ENCODE peak calls at places on chromosomes 1 and 21, in nine cellular contexts. One of them, this sample, is unnamed.

GRCh38 chr1:15803380-15803779 is 4.1 kb downstream of the UQCRHL start:
- DNase-seq in mammary epithelial cell: no peak
- DNase-seq in WTC11: peak
- DNase-seq in GM23338: peak
- DNase-seq in BJ: no peak
- DNase-seq in AG04449: no peak
- DNase-seq in cardiac fibroblast: peak
- DNase-seq in fibroblast of mammary gland: peak
- DNase-seq in right atrium auricular region: no peak
- DNase-seq in this sample: peak

GRCh38 chr21:18384771-18385170 is 18.8 kb downstream of the TMPRSS15 start:
- DNase-seq in cardiac fibroblast: peak
- DNase-seq in mammary epithelial cell: peak
- DNase-seq in fibroblast of mammary gland: peak
- DNase-seq in BJ: no peak
- DNase-seq in GM23338: peak
- DNase-seq in AG04449: no peak
- DNase-seq in WTC11: no peak
- DNase-seq in right atrium auricular region: no peak
- DNase-seq in this sample: peak

GRCh38 chr1:67013573-67013972 is 40.4 kb downstream of the SLC35D1 start:
- DNase-seq in mammary epithelial cell: peak
- DNase-seq in cardiac fibroblast: peak
- DNase-seq in GM23338: no peak
- DNase-seq in BJ: no peak
- DNase-seq in fibroblast of mammary gland: peak
- DNase-seq in AG04449: no peak
- DNase-seq in right atrium auricular region: no peak
- DNase-seq in WTC11: no peak
- DNase-seq in this sample: peak

GRCh38 chr21:38434913-38435533 is 63.3 kb downstream of the ERG start:
- DNase-seq in WTC11: no peak
- DNase-seq in cardiac fibroblast: peak
- DNase-seq in AG04449: no peak
- DNase-seq in BJ: no peak
- DNase-seq in fibroblast of mammary gland: peak
- DNase-seq in right atrium auricular region: peak
- DNase-seq in GM23338: no peak
- DNase-seq in mammary epithelial cell: peak
- DNase-seq in this sample: peak

GRCh38 chr1:160789051-160789701 is 6.8 kb upstream of the LY9 start:
- DNase-seq in BJ: no peak
- DNase-seq in mammary epithelial cell: no peak
- DNase-seq in cardiac fibroblast: no peak
- DNase-seq in right atrium auricular region: no peak
- DNase-seq in AG04449: no peak
- DNase-seq in fibroblast of mammary gland: no peak
- DNase-seq in WTC11: no peak
- DNase-seq in GM23338: no peak
- DNase-seq in this sample: no peak

GRCh38 chr1:50270926-50271325 is 152.3 kb downstream of the DMRTA2 start:
- DNase-seq in cardiac fibroblast: no peak
- DNase-seq in right atrium auricular region: no peak
- DNase-seq in AG04449: no peak
- DNase-seq in GM23338: no peak
- DNase-seq in BJ: no peak
- DNase-seq in WTC11: no peak
- DNase-seq in mammary epithelial cell: no peak
- DNase-seq in fibroblast of mammary gland: no peak
- DNase-seq in this sample: no peak

GRCh38 chr1:30111431-30111830 is 612.0 kb downstream of the MATN1 start:
- DNase-seq in cardiac fibroblast: peak
- DNase-seq in BJ: no peak
- DNase-seq in WTC11: peak
- DNase-seq in mammary epithelial cell: peak
- DNase-seq in GM23338: peak
- DNase-seq in AG04449: no peak
- DNase-seq in fibroblast of mammary gland: peak
- DNase-seq in right atrium auricular region: no peak
- DNase-seq in this sample: peak

GRCh38 chr1:93591833-93592635 is 89.6 kb downstream of the BCAR3 start:
- DNase-seq in mammary epithelial cell: no peak
- DNase-seq in fibroblast of mammary gland: no peak
- DNase-seq in AG04449: no peak
- DNase-seq in cardiac fibroblast: no peak
- DNase-seq in GM23338: no peak
- DNase-seq in WTC11: peak
- DNase-seq in BJ: no peak
- DNase-seq in right atrium auricular region: no peak
- DNase-seq in this sample: peak

DNA sequence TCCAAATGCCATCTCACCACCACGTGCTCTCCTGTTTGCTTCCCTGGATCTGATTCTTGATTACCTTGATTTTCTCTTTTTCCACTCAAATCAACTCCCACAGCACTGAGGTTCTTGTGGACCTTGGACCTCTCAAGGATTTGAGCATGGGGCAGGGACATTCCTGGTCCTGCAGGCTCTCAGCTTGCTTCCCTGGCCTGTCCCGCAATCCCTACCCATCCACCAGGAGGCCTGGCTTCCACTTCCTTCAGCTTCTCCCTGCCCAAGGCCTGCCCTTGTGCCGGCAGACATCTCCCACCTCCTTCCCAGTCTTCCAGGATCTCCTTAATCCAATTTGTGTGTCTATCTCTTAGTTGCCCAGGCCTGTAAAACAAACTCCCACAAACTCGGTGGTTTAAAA is 21.6 kb downstream of the PLA2G2A start:
- DNase-seq in mammary epithelial cell: no peak
- DNase-seq in right atrium auricular region: no peak
- DNase-seq in BJ: no peak
- DNase-seq in fibroblast of mammary gland: no peak
- DNase-seq in WTC11: peak
- DNase-seq in cardiac fibroblast: no peak
- DNase-seq in AG04449: no peak
- DNase-seq in GM23338: peak
- DNase-seq in this sample: no peak
- TF ChIP-seq CTCF in mammary epithelial cell: no peak
- TF ChIP-seq CTCF in right atrium auricular region: no peak
- TF ChIP-seq CTCF in BJ: no peak
- TF ChIP-seq CTCF in fibroblast of mammary gland: peak
- TF ChIP-seq CTCF in WTC11: no peak
- TF ChIP-seq CTCF in cardiac fibroblast: no peak
- TF ChIP-seq CTCF in AG04449: peak
- TF ChIP-seq CTCF in GM23338: peak
- TF ChIP-seq CTCF in this sample: no peak

GRCh38 chr1:44314401-44314800 is 40.7 kb downstream of the ERI3 start:
- DNase-seq in AG04449: no peak
- DNase-seq in cardiac fibroblast: no peak
- DNase-seq in WTC11: peak
- DNase-seq in BJ: no peak
- DNase-seq in right atrium auricular region: no peak
- DNase-seq in fibroblast of mammary gland: no peak
- DNase-seq in GM23338: peak
- DNase-seq in mammary epithelial cell: no peak
- DNase-seq in this sample: no peak
- TF ChIP-seq CTCF in AG04449: peak
- TF ChIP-seq CTCF in cardiac fibroblast: peak
- TF ChIP-seq CTCF in WTC11: no peak
- TF ChIP-seq CTCF in BJ: peak
- TF ChIP-seq CTCF in right atrium auricular region: no peak
- TF ChIP-seq CTCF in fibroblast of mammary gland: peak
- TF ChIP-seq CTCF in GM23338: peak
- TF ChIP-seq CTCF in mammary epithelial cell: peak
- TF ChIP-seq CTCF in this sample: no peak

GRCh38 chr21:16942703-16943102 is 570.1 kb upstream of the CXADR start:
- DNase-seq in fibroblast of mammary gland: peak
- DNase-seq in right atrium auricular region: no peak
- DNase-seq in WTC11: peak
- DNase-seq in cardiac fibroblast: peak
- DNase-seq in mammary epithelial cell: peak
- DNase-seq in BJ: no peak
- DNase-seq in GM23338: peak
- DNase-seq in AG04449: no peak
- DNase-seq in this sample: peak
- TF ChIP-seq CTCF in fibroblast of mammary gland: peak
- TF ChIP-seq CTCF in right atrium auricular region: no peak
- TF ChIP-seq CTCF in WTC11: peak
- TF ChIP-seq CTCF in cardiac fibroblast: peak
- TF ChIP-seq CTCF in mammary epithelial cell: no peak
- TF ChIP-seq CTCF in BJ: peak
- TF ChIP-seq CTCF in GM23338: peak
- TF ChIP-seq CTCF in AG04449: no peak
- TF ChIP-seq CTCF in this sample: peak

DNA sequence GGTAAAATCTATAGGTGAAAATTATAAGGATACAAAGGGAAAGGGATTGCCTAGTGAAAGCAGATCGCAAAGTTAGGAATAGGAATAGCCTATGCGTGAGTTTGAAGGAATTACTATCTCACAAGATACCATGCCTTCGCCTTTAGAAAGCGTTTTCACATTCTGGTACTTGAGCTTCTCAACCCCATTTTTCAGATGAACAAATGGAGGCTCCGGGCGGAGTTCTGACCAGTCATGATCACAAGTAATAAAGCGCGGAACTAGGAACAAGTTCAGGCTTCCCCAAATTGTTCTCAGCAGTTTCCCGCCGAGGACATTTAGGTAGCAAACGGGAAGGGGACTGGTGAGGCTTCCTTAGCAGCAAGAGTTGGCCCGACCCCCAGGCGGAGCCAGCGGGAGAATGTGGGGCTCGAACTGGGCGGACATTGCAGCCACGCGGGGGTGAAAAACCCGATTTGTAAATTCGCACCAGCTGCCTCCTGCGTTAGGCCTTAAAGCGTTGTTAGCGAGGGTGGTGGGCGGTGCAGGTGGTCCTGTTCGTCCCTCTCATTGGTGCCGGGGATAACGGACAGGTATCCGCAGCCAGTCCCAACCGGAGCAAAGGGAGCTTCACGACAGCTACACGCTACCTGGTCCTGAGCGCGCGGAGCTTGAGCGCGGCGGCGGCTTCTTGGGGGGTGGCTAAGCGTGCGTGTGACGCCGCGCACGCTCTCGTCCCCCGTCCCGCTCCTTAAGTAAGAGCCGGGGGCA is 15.4 kb downstream of the SEMA6C start:
- DNase-seq in BJ: peak
- DNase-seq in fibroblast of mammary gland: peak
- DNase-seq in WTC11: peak
- DNase-seq in GM23338: peak
- DNase-seq in mammary epithelial cell: peak
- DNase-seq in AG04449: peak
- DNase-seq in right atrium auricular region: peak
- DNase-seq in cardiac fibroblast: peak
- DNase-seq in this sample: no peak
- TF ChIP-seq CTCF in BJ: no peak
- TF ChIP-seq CTCF in fibroblast of mammary gland: no peak
- TF ChIP-seq CTCF in WTC11: no peak
- TF ChIP-seq CTCF in GM23338: no peak
- TF ChIP-seq CTCF in mammary epithelial cell: no peak
- TF ChIP-seq CTCF in AG04449: no peak
- TF ChIP-seq CTCF in right atrium auricular region: no peak
- TF ChIP-seq CTCF in cardiac fibroblast: no peak
- TF ChIP-seq CTCF in this sample: no peak